ENCODE peak calls at places on chromosomes 12 and 14, in seven cellular contexts. H, P, J, G, N, B and E are unnamed samples.

GRCh38 chr12:75658826-75659823 is 147.7 kb upstream of the KRR1 start:
- DNase-seq in B (peak; percentile 14), P (peak; percentile 1), J (peak; percentile 44), H (peak; percentile 30), N (no peak), G (peak; percentile 90), E (no peak)

GRCh38 chr12:22361785-22362184 is 27.3 kb upstream of the ST8SIA1 start:
- DNase-seq in J (no peak), H (no peak), B (no peak), N (no peak), P (no peak), G (no peak), E (no peak)

GRCh38 chr14:21902561-21903199 is 229.1 kb upstream of the OR4E1 start:
- DNase-seq in P (no peak), H (no peak), B (no peak), N (no peak), G (no peak), J (peak; percentile 77), E (no peak)

GRCh38 chr14:92447416-92448197 is 66.0 kb upstream of the RIN3 start:
- DNase-seq in N (no peak), H (no peak), J (no peak), G (no peak), P (no peak), B (no peak), E (no peak)

GRCh38 chr12:67475725-67476124 is 172.8 kb upstream of the DYRK2 start:
- DNase-seq in H (no peak), G (no peak), J (no peak), P (no peak), B (no peak), N (no peak), E (no peak)

GRCh38 chr12:25585021-25585523 is 32.0 kb upstream of the LMNTD1 start:
- DNase-seq in J (no peak), G (peak; percentile 88), P (no peak), N (no peak), B (no peak), H (peak; percentile 99), E (no peak)

GRCh38 chr14:67241416-67242362 is at the start of gene PALS1:
- DNase-seq in H (peak; percentile 62), N (peak; percentile 26), P (peak; percentile 87), G (peak; percentile 92), J (peak; percentile 61), B (peak; percentile 61), E (no peak)

GRCh38 chr12:18074001-18074400 is 16.0 kb downstream of the RERGL start:
- DNase-seq in G (no peak), H (no peak), P (no peak), N (no peak), B (no peak), J (no peak), E (no peak)